ENCODE peak calls at places on chromosome 17, in four cellular contexts. B is SK-N-SH, Y is HCT116, V is PC-3. O is an unnamed sample.

GRCh38 chr17:43897827-43898226 is 9.5 kb downstream of the MPP2 start:
- DNase-seq in Y (no peak), B (no peak), V (no peak), O (no peak)

GRCh38 chr17:10135539-10136257 is 62.7 kb downstream of the GAS7 start:
- DNase-seq in Y (no peak), V (no peak), B (no peak), O (no peak)

GRCh38 chr17:45038771-45039634 is 12.4 kb downstream of the DCAKD start:
- DNase-seq in B (no peak), V (no peak), Y (no peak), O (no peak)

GRCh38 chr17:29138184-29138955 is 41.8 kb downstream of the MYO18A start:
- DNase-seq in B (no peak), V (peak; percentile 57), Y (no peak), O (no peak)

GRCh38 chr17:59807892-59808509 is 84.7 kb downstream of the TUBD1 start:
- DNase-seq in Y (no peak), B (no peak), V (no peak), O (no peak)

GRCh38 chr17:14201087-14201486 is 35.6 kb downstream of the CDRT15 start:
- DNase-seq in V (no peak), Y (no peak), B (no peak), O (no peak)

GRCh38 chr17:41966453-41967140 is at the start of gene CNP:
- DNase-seq in Y (peak; percentile 73), V (peak; percentile 83), B (peak; percentile 99), O (peak; percentile 95)

GRCh38 chr17:50642722-50643656 is 8.3 kb downstream of the ABCC3 start:
- DNase-seq in V (peak; percentile 66), Y (no peak), B (no peak), O (no peak)

GRCh38 chr17:17675925-17676534 is 5.2 kb upstream of the RAI1 start:
- DNase-seq in V (peak; percentile 46), B (no peak), Y (peak; percentile 48), O (no peak)

DNA sequence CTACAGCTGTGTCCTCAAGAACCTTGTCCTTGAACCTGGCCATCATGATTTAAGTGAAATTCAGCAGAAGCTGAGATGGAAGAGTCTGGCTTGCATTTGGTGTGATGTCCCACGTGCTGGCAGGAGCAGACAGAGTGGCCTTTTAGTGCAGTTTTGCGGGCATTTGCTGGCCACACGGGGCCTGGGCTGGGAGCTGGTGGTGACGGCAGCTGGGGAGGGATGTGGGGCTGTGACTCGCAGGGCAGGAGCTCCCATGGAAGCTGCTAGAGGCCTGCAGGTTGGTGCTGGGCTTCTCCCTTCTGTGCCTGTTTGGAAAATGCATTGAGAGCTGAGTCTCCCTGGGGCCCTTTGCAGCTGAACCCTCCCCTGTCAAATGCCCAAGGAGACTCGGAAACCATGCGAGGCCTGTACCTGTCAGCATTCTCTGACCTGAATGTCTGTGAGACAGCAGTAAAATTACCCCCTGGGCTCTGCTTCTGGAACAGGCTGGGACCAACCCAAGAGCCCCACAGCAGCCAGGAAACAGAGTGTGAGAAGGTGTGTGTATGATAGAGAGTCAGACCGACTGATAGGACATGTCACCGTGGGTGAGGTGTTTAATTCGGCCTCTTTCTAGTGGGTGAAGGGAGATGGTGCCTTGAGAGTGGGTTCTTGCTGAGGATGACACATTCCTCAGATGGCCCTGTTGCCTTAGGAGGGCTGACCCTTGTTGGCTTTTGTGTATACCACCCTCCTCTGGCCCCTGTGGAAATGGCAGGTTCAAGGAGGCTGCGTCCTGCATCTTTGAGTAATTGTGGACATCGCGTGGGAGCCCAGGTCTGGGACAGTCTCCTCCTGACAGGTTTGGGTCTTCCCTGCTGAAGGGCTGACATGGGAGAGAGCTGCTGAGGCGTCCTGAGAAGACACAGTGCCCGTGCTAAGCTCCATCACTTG is 145.5 kb downstream of the MSI2 start:
- DNase-seq in Y (no peak), V (no peak), B (peak; percentile 44), O (peak; percentile 62)
- TF ChIP-seq EZH2phosphoT487 in Y (no peak), V (no peak), B (no peak), O (no peak)

GRCh38 chr17:38558751-38559024 is 47.1 kb downstream of the SRCIN1 start:
- DNase-seq in Y (no peak), B (no peak), V (no peak), O (peak; percentile 40)

GRCh38 chr17:38557836-38558750 is 47.7 kb downstream of the SRCIN1 start:
- DNase-seq in B (peak; percentile 97), V (peak; percentile 94), Y (peak; percentile 92), O (peak; percentile 98)

GRCh38 chr17:38559880-38560230 is 45.9 kb downstream of the SRCIN1 start:
- DNase-seq in V (no peak), B (no peak), Y (no peak), O (no peak)

GRCh38 chr17:38560503-38561318 is 45.0 kb downstream of the SRCIN1 start:
- DNase-seq in B (no peak), Y (no peak), V (no peak), O (peak; percentile 66)

DNA sequence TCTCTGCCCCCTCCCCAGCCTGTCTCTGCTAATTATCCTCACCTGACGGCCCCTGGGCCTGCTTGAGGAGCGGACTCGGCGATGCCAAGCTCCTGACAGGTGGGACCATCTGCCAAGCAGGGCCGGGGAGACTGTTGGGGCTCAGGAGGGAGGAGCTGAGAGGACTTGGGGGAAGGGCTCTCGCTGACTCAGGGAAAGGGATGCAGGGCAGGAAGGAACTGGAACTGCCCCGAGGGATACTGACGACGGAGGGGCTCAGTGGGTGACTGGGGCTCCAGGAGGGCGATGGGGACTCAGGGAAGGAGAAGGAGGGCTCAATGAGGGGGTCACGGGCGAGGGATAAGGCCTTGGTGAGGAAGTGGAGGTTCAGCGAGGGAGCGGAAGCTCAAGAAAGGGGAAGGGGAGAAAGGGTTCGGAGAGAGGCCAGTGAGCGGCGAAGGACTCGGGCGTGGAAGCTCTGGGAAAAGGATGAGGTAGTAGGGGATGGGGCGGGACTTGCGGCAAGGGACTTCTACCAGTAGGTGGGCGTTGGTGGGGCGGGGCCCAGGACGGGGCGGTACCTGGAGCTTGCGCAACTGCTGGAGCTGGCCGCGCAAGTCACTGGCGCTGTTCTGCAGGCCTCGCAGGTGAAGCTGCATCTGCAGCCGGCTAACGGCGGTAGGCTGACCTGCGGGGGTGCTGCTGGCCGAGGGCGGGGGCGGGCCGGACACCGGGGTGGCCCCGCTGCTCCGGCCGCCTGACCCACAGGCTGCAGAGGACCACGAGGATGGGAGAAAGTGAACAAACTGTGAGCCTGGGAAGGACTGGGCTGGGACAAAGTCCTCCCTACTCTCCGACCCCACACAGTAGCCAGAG is 46.5 kb downstream of the SRCIN1 start:
- DNase-seq in V (no peak), B (no peak), Y (peak; percentile 80), O (peak; percentile 96)
- TF ChIP-seq CTCF in V (no peak), B (no peak), Y (peak; percentile 27), O (peak; percentile 53)

GRCh38 chr17:4810696-4811289 is 3.8 kb downstream of the PLD2 start:
- DNase-seq in B (no peak), Y (no peak), V (no peak), O (peak; percentile 13)
- TF ChIP-seq EZH2phosphoT487 in B (no peak), Y (no peak), V (no peak), O (no peak)

GRCh38 chr17:78400581-78401240 is 22.3 kb downstream of the PGS1 start:
- DNase-seq in V (peak; percentile 51), B (no peak), Y (no peak), O (no peak)

GRCh38 chr17:78401246-78401645 is 22.8 kb downstream of the PGS1 start:
- DNase-seq in B (no peak), Y (no peak), V (no peak), O (no peak)

GRCh38 chr17:78399693-78400144 is 21.3 kb downstream of the PGS1 start:
- DNase-seq in Y (no peak), V (peak; percentile 76), B (no peak), O (no peak)

GRCh38 chr17:78403822-78404221 is 25.4 kb downstream of the PGS1 start:
- DNase-seq in B (no peak), Y (no peak), V (no peak), O (no peak)

GRCh38 chr17:78401891-78402290 is 23.4 kb downstream of the PGS1 start:
- DNase-seq in Y (no peak), B (no peak), V (no peak), O (no peak)
- TF ChIP-seq CTCF in Y (no peak), B (no peak), V (no peak), O (no peak)

GRCh38 chr17:1872976-1873375 is 43.2 kb downstream of the RPA1 start:
- DNase-seq in V (no peak), Y (no peak), B (no peak), O (no peak)
- TF ChIP-seq EZH2phosphoT487 in V (no peak), Y (no peak), B (no peak), O (no peak)

GRCh38 chr17:34311291-34311690 is 7.9 kb upstream of the CCL8 start:
- DNase-seq in V (no peak), Y (no peak), B (no peak), O (no peak)
- TF ChIP-seq CTCF in V (no peak), Y (no peak), B (no peak), O (no peak)

GRCh38 chr17:61196799-61197198 is 202.8 kb upstream of the TBX2 start:
- DNase-seq in V (no peak), B (no peak), Y (no peak), O (no peak)

GRCh38 chr17:61201211-61201610 is 198.4 kb upstream of the TBX2 start:
- DNase-seq in Y (no peak), V (peak; percentile 95), B (no peak), O (no peak)

GRCh38 chr17:61200349-61200735 is 199.3 kb upstream of the TBX2 start:
- DNase-seq in B (no peak), Y (no peak), V (peak; percentile 20), O (no peak)

GRCh38 chr17:61199431-61200348 is 200.0 kb upstream of the TBX2 start:
- DNase-seq in B (no peak), Y (no peak), V (peak; percentile 32), O (no peak)

GRCh38 chr17:61196302-61196704 is 203.3 kb upstream of the TBX2 start:
- DNase-seq in Y (no peak), V (no peak), B (peak; percentile 75), O (no peak)
- TF ChIP-seq EZH2phosphoT487 in Y (no peak), V (no peak), B (no peak), O (no peak)

DNA sequence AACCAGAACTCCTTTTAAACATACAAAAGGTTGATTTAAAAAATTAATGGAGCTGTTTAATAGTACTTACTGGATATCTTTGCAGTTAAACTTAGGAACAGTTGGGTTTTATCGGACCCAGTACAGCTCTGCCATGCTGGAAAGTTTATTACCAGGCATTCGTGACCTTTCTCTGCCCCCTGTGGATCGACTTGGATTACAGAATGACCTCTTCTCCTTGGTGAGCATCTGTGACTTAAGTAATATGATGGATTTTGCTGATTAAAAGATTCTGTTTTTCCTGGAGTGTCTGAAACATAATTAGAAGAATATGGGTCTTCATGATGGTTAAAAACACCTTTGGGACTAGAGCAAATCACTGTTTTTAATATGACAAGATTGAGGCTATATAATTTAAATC is 45.9 kb upstream of the KPNB1 start:
- DNase-seq in Y (no peak), V (no peak), B (no peak), O (no peak)
- TF ChIP-seq CTCF in Y (no peak), V (no peak), B (peak; percentile 19), O (no peak)

DNA sequence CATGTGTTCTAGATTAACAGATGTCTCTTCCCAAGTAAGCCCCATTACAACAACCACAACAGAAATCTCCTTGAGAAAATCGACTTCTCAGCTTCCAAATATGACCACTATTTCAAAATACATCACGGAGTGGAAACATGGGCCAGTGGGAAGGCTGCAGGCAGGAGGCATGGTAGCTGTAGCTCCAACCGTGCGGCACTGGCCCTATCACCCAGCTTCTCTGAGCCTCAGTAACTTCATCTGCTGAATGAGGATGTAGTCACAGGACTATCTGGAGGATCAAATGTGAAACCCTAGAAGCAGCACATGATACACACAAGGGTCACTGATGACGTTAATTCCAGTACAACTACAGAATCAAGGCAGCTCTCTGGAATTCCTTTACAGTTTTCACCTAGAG is 112.2 kb downstream of the VPS53 start:
- DNase-seq in B (no peak), V (no peak), Y (no peak), O (no peak)
- TF ChIP-seq EZH2phosphoT487 in B (no peak), V (no peak), Y (no peak), O (no peak)

O was measured in neural progenitor cell.